ENCODE peak calls at places on chromosomes 16 and 17, in four cellular contexts. F is tibial nerve; Y is PC-9; D is CD8-positive, alpha-beta T cell. I is an unnamed sample. For H3K9me3, the result is how much of the 10 kb centered on the place peaks cover.

GRCh38 chr16:72847187-72848044 is 200.5 kb downstream of the ZFHX3 start:
- DNase-seq in F (no peak), Y (no peak), D (no peak), I (no peak)

GRCh38 chr16:84137287-84137686 is 7.7 kb downstream of the HSDL1 start:
- DNase-seq in F (no peak), Y (no peak), D (no peak), I (no peak)

GRCh38 chr17:13597723-13598347 is 3.9 kb downstream of the HS3ST3A1 start:
- DNase-seq in F (peak), Y (no peak), D (no peak), I (no peak)

GRCh38 chr17:68057531-68057952 is 22.0 kb downstream of the KPNA2 start:
- DNase-seq in F (no peak), D (peak), Y (no peak), I (no peak)

GRCh38 chr16:29009050-29009837 is 24.4 kb downstream of the LAT start:
- DNase-seq in D (no peak), F (no peak), Y (no peak), I (no peak)

GRCh38 chr16:15639061-15639568 is 3.8 kb downstream of the MARF1 start:
- DNase-seq in Y (no peak), F (no peak), D (peak), I (no peak)

GRCh38 chr16:69190598-69190997 is 3.6 kb downstream of the SNTB2 start:
- DNase-seq in Y (peak), D (no peak), F (no peak), I (no peak)

GRCh38 chr17:50189396-50190277 is 11.8 kb downstream of the COL1A1 start:
- DNase-seq in Y (no peak), D (no peak), F (no peak), I (no peak)

GRCh38 chr16:23377071-23377931 is 75.2 kb downstream of the SCNN1B start:
- DNase-seq in Y (no peak), D (no peak), F (no peak), I (peak)

GRCh38 chr17:36550491-36551417 is 6.0 kb downstream of the GGNBP2 start:
- DNase-seq in F (no peak), D (no peak), Y (no peak), I (no peak)

GRCh38 chr17:32971171-32971570 is 20.5 kb upstream of the SPACA3 start:
- DNase-seq in D (no peak), F (no peak), Y (no peak), I (no peak)

GRCh38 chr17:41580651-41581365 is 5.9 kb downstream of the KRT14 start:
- DNase-seq in D (no peak), F (no peak), Y (peak), I (no peak)

GRCh38 chr17:17445925-17446665 is 30.7 kb upstream of the MED9 start:
- DNase-seq in D (no peak), Y (peak), F (peak), I (peak)

GRCh38 chr17:30116345-30116660 is 313 bp upstream of the NSRP1 start:
- DNase-seq in Y (no peak), D (no peak), F (no peak), I (no peak)

GRCh38 chr17:46962374-46962790 is 16.7 kb downstream of the RPRML start:
- DNase-seq in F (no peak), D (no peak), Y (no peak), I (no peak)

DNA sequence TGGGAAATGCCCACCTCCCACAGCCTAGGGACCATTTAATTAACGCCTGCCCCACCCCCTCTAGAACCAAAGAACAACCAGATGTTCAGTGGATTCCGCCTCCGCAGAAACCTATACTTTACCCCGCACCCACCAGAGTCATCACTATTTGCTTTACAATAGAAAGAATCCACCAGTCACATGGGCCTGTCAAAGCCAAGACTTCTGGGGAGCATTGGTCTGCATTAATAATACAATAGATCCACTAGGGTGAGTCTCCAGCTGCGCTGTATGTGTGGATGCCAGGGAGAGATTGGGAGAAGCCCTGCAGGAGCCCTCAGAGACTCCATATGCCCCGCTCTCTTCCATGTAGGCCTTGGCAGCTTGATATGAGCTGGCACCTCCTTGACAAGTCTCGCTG is 31.3 kb downstream of the CLEC19A start:
- DNase-seq in D (no peak), F (no peak), Y (no peak), I (no peak)
- H3K9me3 ChIP-seq in D (under half), F (under half), Y (under half), I (under half)

GRCh38 chr16:2091722-2092620 is 43.7 kb downstream of the PKD1 start:
- DNase-seq in D (no peak), Y (no peak), F (no peak), I (no peak)
- H3K27ac ChIP-seq in D (no peak), Y (no peak), F (peak), I (peak)

GRCh38 chr17:22599322-22599721 is 907.0 kb downstream of the KCNJ18 start:
- DNase-seq in D (no peak), F (no peak), Y (no peak), I (no peak)
- H3K9me3 ChIP-seq in D (under half), F (under half), Y (under half), I (under half)

DNA sequence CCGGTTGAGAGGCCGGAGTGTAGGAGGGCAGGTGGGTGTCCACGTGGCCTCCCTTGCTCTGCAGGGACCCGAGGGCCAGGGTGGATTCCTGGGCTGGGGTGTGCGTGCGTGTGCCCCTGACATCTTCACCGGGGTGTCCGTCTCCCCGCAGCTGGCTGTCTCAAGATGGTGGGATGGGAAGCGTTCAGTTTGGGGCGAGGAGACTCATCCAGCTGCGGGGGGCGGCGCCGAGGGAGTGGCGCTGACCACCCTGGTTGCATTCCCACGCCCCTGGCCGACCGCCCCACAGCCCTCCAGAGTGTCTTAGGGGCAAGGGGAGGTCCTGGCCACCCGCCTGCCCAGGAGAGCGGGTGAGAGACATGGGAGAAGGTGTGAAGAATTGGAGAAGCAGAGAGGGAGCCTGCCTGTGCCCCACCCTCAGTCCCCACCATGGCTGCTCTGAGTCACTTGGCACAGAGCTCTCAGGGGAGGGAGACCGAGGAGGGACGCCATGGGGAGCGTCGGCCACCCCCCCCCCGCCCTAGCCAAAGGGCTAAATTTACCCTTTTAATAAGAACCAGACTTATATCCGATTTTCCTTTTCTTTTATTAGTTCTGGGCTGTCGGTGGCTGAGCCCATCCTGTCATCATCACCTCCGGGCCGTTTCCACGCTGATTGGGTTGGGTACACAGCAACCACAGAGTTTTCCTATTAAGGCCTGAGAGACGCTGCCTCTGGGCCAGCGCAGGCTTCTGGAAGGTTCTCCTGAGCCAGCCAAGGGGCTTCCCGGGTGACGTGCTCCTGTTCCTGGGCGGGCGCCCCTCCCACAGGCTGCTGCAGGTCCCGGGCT is 22.0 kb downstream of the BAHCC1 start:
- DNase-seq in Y (no peak), F (no peak), D (no peak), I (no peak)
- H3K27ac ChIP-seq in Y (no peak), F (peak), D (no peak), I (peak)

GRCh38 chr17:58354541-58355216 is 2.7 kb upstream of the SUPT4H1 start:
- DNase-seq in D (no peak), Y (no peak), F (no peak), I (no peak)
- H3K9me3 ChIP-seq in D (under half), Y (under half), F (under half), I (under half)

DNA sequence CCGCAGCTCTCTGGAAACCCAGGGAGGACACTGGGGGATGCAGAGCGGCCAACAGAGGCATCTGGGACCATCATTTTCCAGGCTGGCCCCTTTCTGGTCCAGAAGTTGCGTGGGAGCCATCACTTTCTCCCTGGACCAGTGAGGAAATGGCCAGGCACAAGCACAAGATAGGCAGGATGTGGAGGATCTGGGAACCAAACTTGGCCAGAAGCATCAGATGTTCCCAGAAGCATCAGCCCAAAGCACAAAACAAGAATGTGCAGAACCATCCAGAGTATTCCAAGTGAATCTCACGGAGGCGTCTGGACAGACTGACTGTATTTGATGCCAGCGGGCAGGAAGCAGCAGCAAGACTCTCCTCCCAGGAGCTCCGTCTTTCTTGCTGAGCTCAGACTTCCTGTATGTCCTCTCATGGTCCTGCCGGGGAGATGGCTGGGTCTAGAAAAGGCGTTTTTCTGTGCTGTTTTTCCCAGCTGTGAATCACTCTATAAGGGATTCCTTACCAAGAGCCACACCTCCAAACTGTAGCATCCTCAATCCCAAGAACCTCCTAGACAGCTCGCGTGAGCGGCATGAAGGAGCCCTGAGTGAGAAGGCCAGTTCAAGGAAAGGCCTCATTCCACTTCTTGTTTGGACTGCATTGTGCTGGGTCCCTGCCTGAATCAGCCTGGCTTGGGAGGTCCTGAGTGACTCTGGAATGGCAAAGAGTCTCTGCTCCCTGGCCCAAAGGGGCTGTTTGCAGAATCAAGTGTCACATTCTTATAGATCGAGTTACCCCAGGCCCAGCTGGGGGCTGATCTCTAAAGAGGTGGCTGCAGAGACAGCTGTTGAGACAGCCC is 49.5 kb upstream of the MTSS2 start:
- DNase-seq in D (no peak), F (peak), Y (no peak), I (no peak)
- H3K27ac ChIP-seq in D (no peak), F (peak), Y (no peak), I (peak)

GRCh38 chr16:5382484-5382883 is 284.9 kb upstream of the EEF2KMT start:
- DNase-seq in D (no peak), F (no peak), Y (no peak), I (no peak)

GRCh38 chr16:5378531-5378930 is 280.9 kb upstream of the EEF2KMT start:
- DNase-seq in D (no peak), Y (no peak), F (no peak), I (no peak)

GRCh38 chr16:5377280-5377898 is 279.8 kb upstream of the EEF2KMT start:
- DNase-seq in D (no peak), Y (no peak), F (no peak), I (no peak)

GRCh38 chr16:5381481-5381880 is 283.9 kb upstream of the EEF2KMT start:
- DNase-seq in F (no peak), Y (no peak), D (no peak), I (no peak)

DNA sequence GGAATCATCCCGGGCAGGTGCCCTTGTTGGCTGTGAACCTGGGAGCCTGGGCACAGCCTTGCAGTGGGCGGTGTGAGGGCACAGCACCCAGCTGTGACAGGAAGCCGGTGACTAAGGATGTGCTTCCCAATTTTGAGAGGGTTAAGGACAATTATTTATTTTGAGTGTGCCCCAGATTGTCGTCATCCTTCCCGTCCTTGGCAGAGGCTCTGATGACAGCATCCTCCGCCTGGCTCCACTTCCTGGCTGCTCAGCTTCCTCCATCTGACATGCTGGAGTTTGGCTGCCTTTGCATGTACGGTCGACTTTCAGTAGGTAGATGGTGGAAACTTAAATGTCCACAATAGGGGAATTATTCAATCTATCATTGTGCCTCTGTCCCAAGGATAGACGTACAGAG is 282.4 kb upstream of the EEF2KMT start:
- DNase-seq in D (no peak), Y (no peak), F (no peak), I (no peak)
- H3K9me3 ChIP-seq in D (under half), Y (under half), F (under half), I (under half)

GRCh38 chr17:1482686-1483445 is 9.6 kb downstream of the MYO1C start:
- DNase-seq in Y (no peak), D (no peak), F (no peak), I (no peak)
- H3K27ac ChIP-seq in Y (no peak), D (no peak), F (peak), I (peak)

GRCh38 chr16:48597563-48598392 is 12.2 kb downstream of the N4BP1 start:
- DNase-seq in Y (no peak), D (no peak), F (no peak), I (no peak)

GRCh38 chr16:48592839-48593429 is 17.0 kb downstream of the N4BP1 start:
- DNase-seq in D (no peak), F (no peak), Y (no peak), I (no peak)

GRCh38 chr16:48591976-48592375 is 18.0 kb downstream of the N4BP1 start:
- DNase-seq in Y (no peak), D (no peak), F (no peak), I (no peak)

GRCh38 chr16:48590476-48590875 is 19.5 kb downstream of the N4BP1 start:
- DNase-seq in D (no peak), F (no peak), Y (no peak), I (no peak)

DNA sequence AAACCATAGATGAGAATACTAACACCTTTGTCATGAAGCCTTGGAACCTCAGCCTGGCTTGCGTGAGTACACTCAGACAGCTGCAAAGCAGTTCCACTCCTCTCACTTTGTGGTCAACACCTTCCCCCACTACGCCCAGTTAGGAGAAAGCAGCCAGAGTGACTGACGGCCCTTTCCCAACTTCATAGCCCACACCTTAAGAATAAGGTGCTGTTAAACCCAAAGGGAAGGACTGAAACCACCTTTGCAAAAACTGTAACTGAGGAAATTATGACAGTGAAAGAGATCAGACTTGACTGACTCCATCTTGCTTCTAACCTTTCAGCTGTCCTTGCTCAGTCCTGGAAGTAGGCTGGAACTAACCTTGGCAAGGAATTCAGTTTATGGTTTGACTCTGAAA is 13.7 kb downstream of the N4BP1 start:
- DNase-seq in F (no peak), Y (no peak), D (peak), I (no peak)
- H3K9me3 ChIP-seq in F (under half), Y (under half), D (under half), I (under half)

I was measured in lower lobe of right lung.